ENCODE peak calls at places on chromosomes 2 and 18, in eight cellular contexts. J is prostate gland, A is endothelial cell of umbilical vein, V is dorsolateral prefrontal cortex, R is left ventricle myocardium inferior, Z is HL-60, W is GM23338, F is tibial artery. E is an unnamed sample. For H3K27me3, the result is how much of the 10 kb centered on the place peaks cover.

GRCh38 chr2:39530423-39530866 is 93.4 kb upstream of the MAP4K3 start:
- DNase-seq in A (peak), Z (no peak), J (no peak), R (no peak), W (no peak), V (no peak), F (no peak), E (no peak)

GRCh38 chr2:45859682-45860081 is 208.2 kb downstream of the PRKCE start:
- DNase-seq in R (no peak), F (no peak), Z (no peak), W (no peak), V (no peak), A (no peak), J (no peak), E (no peak)

GRCh38 chr2:191382801-191383200 is 137.6 kb downstream of the MYO1B start:
- DNase-seq in F (no peak), Z (no peak), R (no peak), J (peak), W (no peak), V (no peak), A (peak), E (peak)

GRCh38 chr2:237904806-237905599 is 45.6 kb downstream of the RAMP1 start:
- DNase-seq in F (peak), W (no peak), Z (peak), R (peak), J (no peak), A (peak), V (peak), E (no peak)

GRCh38 chr18:11258014-11258413 is 108.6 kb upstream of the PIEZO2 start:
- DNase-seq in Z (no peak), F (no peak), J (no peak), V (no peak), W (no peak), R (no peak), A (no peak), E (no peak)

GRCh38 chr18:32922951-32923430 is 150.2 kb upstream of the KLHL14 start:
- DNase-seq in A (no peak), W (no peak), V (no peak), Z (no peak), F (no peak), J (no peak), R (no peak), E (no peak)

GRCh38 chr18:52009958-52010357 is 330.0 kb upstream of the DCC start:
- DNase-seq in F (no peak), J (no peak), V (no peak), R (no peak), Z (no peak), A (no peak), W (no peak), E (no peak)

GRCh38 chr2:71531522-71532047 is 78.2 kb downstream of the DYSF start:
- DNase-seq in Z (no peak), J (no peak), F (no peak), W (no peak), V (no peak), A (peak), R (no peak), E (no peak)

GRCh38 chr2:237026981-237027711 is 58.5 kb upstream of the COPS8 start:
- DNase-seq in F (peak), R (peak), A (peak), Z (peak), W (peak), J (peak), V (peak), E (peak)

GRCh38 chr18:8257851-8258434 is 351.3 kb upstream of the RAB12 start:
- DNase-seq in Z (no peak), V (no peak), F (no peak), A (no peak), W (no peak), J (no peak), R (no peak), E (no peak)

GRCh38 chr18:4987452-4988405 is 209.3 kb downstream of the AKAIN1 start:
- DNase-seq in J (no peak), F (no peak), W (peak), A (no peak), Z (no peak), R (no peak), V (no peak), E (no peak)

GRCh38 chr2:113162869-113163268 is 10.9 kb upstream of the PSD4 start:
- DNase-seq in R (no peak), F (no peak), J (no peak), V (no peak), Z (no peak), W (no peak), A (peak), E (no peak)

GRCh38 chr18:70195852-70196434 is 9.5 kb downstream of the RTTN start:
- DNase-seq in F (no peak), W (peak), Z (peak), A (peak), J (peak), V (peak), R (no peak), E (no peak)

GRCh38 chr2:27961997-27962396 is 71.5 kb downstream of the BABAM2 start:
- DNase-seq in A (no peak), Z (no peak), W (no peak), F (no peak), V (no peak), J (no peak), R (no peak), E (no peak)

GRCh38 chr2:106812377-106812776 is 73.6 kb downstream of the ST6GAL2 start:
- DNase-seq in F (peak), R (no peak), A (no peak), W (no peak), Z (no peak), V (no peak), J (no peak), E (no peak)

GRCh38 chr18:74840492-74841167 is 243.0 kb downstream of the ZNF407 start:
- DNase-seq in F (no peak), Z (no peak), W (no peak), R (no peak), V (no peak), A (peak), J (no peak), E (no peak)

GRCh38 chr2:191041418-191042161 is 27.6 kb upstream of the STAT1 start:
- DNase-seq in V (no peak), A (no peak), Z (no peak), W (peak), F (no peak), R (no peak), J (no peak), E (peak)

GRCh38 chr18:36608107-36608506 is 220.7 kb downstream of the TPGS2 start:
- DNase-seq in Z (no peak), V (no peak), A (no peak), R (no peak), W (no peak), J (no peak), F (no peak), E (no peak)

GRCh38 chr18:62187543-62188378 is 706 bp downstream of the RELCH start:
- DNase-seq in V (peak), F (peak), Z (peak), A (peak), R (no peak), W (peak), J (peak), E (peak)

GRCh38 chr2:9092383-9093282 is 89.1 kb upstream of the MBOAT2 start:
- DNase-seq in J (no peak), V (no peak), Z (no peak), F (no peak), W (no peak), R (no peak), A (no peak), E (no peak)

GRCh38 chr2:120204022-120204405 is 19.2 kb downstream of the TMEM185B start:
- DNase-seq in A (no peak), Z (no peak), F (no peak), V (no peak), W (no peak), J (no peak), R (no peak), E (no peak)

GRCh38 chr18:37565138-37565984 is at the start of gene CELF4:
- DNase-seq in W (peak), Z (no peak), A (peak), R (no peak), V (peak), J (no peak), F (no peak), E (no peak)

GRCh38 chr2:232506713-232507112 is 13.5 kb upstream of the PRSS56 start:
- DNase-seq in V (no peak), A (no peak), R (no peak), W (no peak), J (no peak), Z (no peak), F (no peak), E (no peak)

GRCh38 chr2:6167592-6168138 is 475.5 kb downstream of the SOX11 start:
- DNase-seq in F (no peak), J (no peak), R (no peak), V (no peak), Z (no peak), A (no peak), W (no peak), E (no peak)

GRCh38 chr2:105409717-105410116 is 10.9 kb upstream of the FHL2 start:
- DNase-seq in A (peak), Z (no peak), W (no peak), V (peak), J (peak), F (peak), R (peak), E (peak)

GRCh38 chr18:22169011-22169888 is at the start of gene GATA6:
- DNase-seq in R (peak), V (no peak), A (peak), F (peak), J (peak), W (peak), Z (peak), E (peak)

GRCh38 chr2:236051351-236051750 is 116.8 kb downstream of the GBX2 start:
- DNase-seq in A (no peak), W (peak), V (no peak), R (no peak), F (no peak), Z (no peak), J (no peak), E (no peak)

GRCh38 chr18:56869189-56869777 is 218.1 kb downstream of the WDR7 start:
- DNase-seq in A (peak), Z (peak), W (peak), J (no peak), F (no peak), R (no peak), V (peak), E (no peak)

GRCh38 chr18:70377857-70378701 is 89.2 kb downstream of the SOCS6 start:
- DNase-seq in A (no peak), F (no peak), W (no peak), Z (no peak), V (no peak), J (no peak), R (no peak), E (no peak)

GRCh38 chr18:3498705-3499451 is 48.9 kb downstream of the TGIF1 start:
- DNase-seq in Z (peak), J (peak), W (peak), R (peak), V (no peak), A (peak), F (no peak), E (no peak)

GRCh38 chr2:774436-774835 is 97.2 kb upstream of the TMEM18 start:
- DNase-seq in J (no peak), R (no peak), F (no peak), Z (no peak), A (no peak), W (peak), V (no peak), E (no peak)

GRCh38 chr2:72103161-72103560 is 44.5 kb downstream of the CYP26B1 start:
- DNase-seq in Z (no peak), A (no peak), F (no peak), W (no peak), V (no peak), R (no peak), J (no peak), E (no peak)

GRCh38 chr18:5518899-5519371 is 24.9 kb downstream of the EPB41L3 start:
- DNase-seq in W (no peak), V (no peak), J (no peak), A (peak), Z (no peak), R (no peak), F (no peak), E (no peak)

GRCh38 chr2:159906315-159906714 is 108.3 kb upstream of the CD302 start:
- DNase-seq in F (no peak), W (no peak), Z (no peak), V (no peak), A (no peak), R (no peak), J (no peak), E (no peak)

GRCh38 chr2:144660518-144661316 is 140.8 kb upstream of the ZEB2 start:
- DNase-seq in F (no peak), J (no peak), V (no peak), Z (peak), R (no peak), W (no peak), A (no peak), E (no peak)
- H3K27ac ChIP-seq in F (no peak), J (no peak), V (no peak), Z (peak), R (peak), W (no peak), A (no peak), E (peak)

GRCh38 chr2:12321017-12321641 is 395.6 kb upstream of the TRIB2 start:
- DNase-seq in Z (no peak), F (peak), J (no peak), R (peak), A (no peak), W (no peak), V (peak), E (no peak)
- TF ChIP-seq CTCF in Z (no peak), F (no peak), J (no peak), R (no peak), A (no peak), W (no peak), V (no peak), E (no peak)

GRCh38 chr18:59263566-59264135 is 9.6 kb downstream of the RAX start:
- DNase-seq in R (no peak), A (no peak), V (no peak), J (no peak), Z (no peak), F (no peak), W (no peak), E (no peak)

GRCh38 chr18:59266019-59266369 is 7.3 kb downstream of the RAX start:
- DNase-seq in R (no peak), Z (no peak), A (no peak), V (no peak), J (no peak), W (peak), F (no peak), E (no peak)

GRCh38 chr18:59265246-59266018 is 7.8 kb downstream of the RAX start:
- DNase-seq in F (no peak), J (no peak), Z (no peak), A (no peak), V (no peak), W (peak), R (no peak), E (no peak)

GRCh38 chr18:59264651-59265245 is 8.5 kb downstream of the RAX start:
- DNase-seq in J (no peak), A (no peak), R (no peak), Z (no peak), V (no peak), F (no peak), W (peak), E (no peak)

GRCh38 chr18:59264136-59264571 is 9.1 kb downstream of the RAX start:
- DNase-seq in R (no peak), W (peak), F (no peak), J (no peak), V (no peak), Z (no peak), A (no peak), E (no peak)
- H3K27me3 ChIP-seq in R (under half), W (half or more), F (under half), J (under half), V (half or more), Z (half or more), A (half or more), E (under half)

GRCh38 chr18:50819027-50819726 is 639 bp downstream of the MRO start:
- DNase-seq in A (peak), W (peak), F (peak), Z (no peak), R (peak), J (peak), V (peak), E (peak)

GRCh38 chr18:50816767-50817166 is 3.0 kb downstream of the MRO start:
- DNase-seq in V (no peak), J (no peak), Z (no peak), A (no peak), W (peak), F (no peak), R (no peak), E (no peak)

GRCh38 chr18:50817898-50818250 is 1.9 kb downstream of the MRO start:
- DNase-seq in R (no peak), F (no peak), A (no peak), W (no peak), Z (no peak), J (no peak), V (no peak), E (no peak)

GRCh38 chr18:50820901-50821520 is 1.2 kb upstream of the MRO start:
- DNase-seq in V (no peak), W (no peak), F (no peak), A (no peak), R (no peak), J (no peak), Z (peak), E (no peak)

DNA sequence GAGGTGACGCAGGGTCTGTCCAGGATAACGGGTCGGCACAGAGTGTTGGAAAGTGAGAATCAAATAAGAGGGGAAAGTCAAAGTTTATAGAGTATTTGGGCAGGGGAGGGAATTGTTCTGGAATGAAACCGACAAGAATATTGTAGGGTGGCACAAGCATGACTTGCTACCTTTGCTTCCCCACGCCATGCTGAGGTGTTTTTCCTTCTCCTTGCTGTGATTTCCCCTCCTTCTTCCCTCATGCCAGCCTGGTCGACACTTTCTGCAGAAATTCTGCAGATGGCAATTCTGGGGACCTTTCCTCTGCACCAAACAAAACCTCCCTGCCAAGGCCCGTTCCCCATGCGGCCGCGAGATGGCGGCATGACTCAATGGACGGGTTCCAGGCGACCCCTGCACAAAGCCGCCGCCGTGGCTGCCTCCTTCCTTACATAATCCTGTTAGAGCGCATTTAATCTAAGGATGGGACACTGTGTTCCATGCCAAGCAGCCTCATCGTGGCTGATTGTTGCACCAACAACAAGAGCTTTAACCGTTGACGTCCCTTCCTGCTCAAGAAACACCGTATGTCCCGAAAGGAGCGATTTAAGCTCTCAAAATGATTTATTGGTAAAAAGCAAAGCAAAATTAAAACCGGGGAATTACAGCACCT is at the start of gene MRO:
- DNase-seq in F (peak), A (peak), J (peak), Z (peak), W (peak), V (peak), R (peak), E (peak)
- H3K27ac ChIP-seq in F (no peak), A (no peak), J (no peak), Z (peak), W (no peak), V (peak), R (peak), E (no peak)

GRCh38 chr2:64488050-64488974 is 34.4 kb downstream of the LGALSL start:
- DNase-seq in J (peak), Z (peak), V (peak), F (peak), A (peak), R (peak), W (peak), E (peak)
- TF ChIP-seq CTCF in J (peak), Z (peak), V (peak), F (peak), A (peak), R (peak), W (peak), E (peak)

E was measured in lung.